ENCODE peak calls at places on chromosomes 12 and 14, in ten cellular contexts. One of them, this sample, is unnamed.

GRCh38 chr12:95637471-95638155 is 86.3 kb upstream of the USP44 start:
- DNase-seq in activated T-cell treated with anti-CD3 and anti-CD28 coated beads, Interleukin-2, amount 50 U/mL, for 72 hours: no peak
- DNase-seq in globus pallidus: no peak
- DNase-seq in NCI-H510A treated with DMSO at 0.1 percent for 48 hours: no peak
- DNase-seq in body of pancreas: no peak
- DNase-seq in central memory CD4-positive, alpha-beta T cell: no peak
- DNase-seq in kidney epithelial cell: no peak
- DNase-seq in lower leg skin: no peak
- DNase-seq in left cardiac atrium: no peak
- DNase-seq in WTC11: no peak
- DNase-seq in this sample: no peak

GRCh38 chr12:70733385-70733784 is 96.2 kb upstream of the PTPRB start:
- DNase-seq in kidney epithelial cell: no peak
- DNase-seq in body of pancreas: no peak
- DNase-seq in NCI-H510A treated with DMSO at 0.1 percent for 48 hours: peak
- DNase-seq in activated T-cell treated with anti-CD3 and anti-CD28 coated beads, Interleukin-2, amount 50 U/mL, for 72 hours: no peak
- DNase-seq in lower leg skin: no peak
- DNase-seq in central memory CD4-positive, alpha-beta T cell: no peak
- DNase-seq in globus pallidus: peak
- DNase-seq in WTC11: no peak
- DNase-seq in left cardiac atrium: no peak
- DNase-seq in this sample: no peak

GRCh38 chr14:55846852-55847471 is 267.0 kb downstream of the KTN1 start:
- DNase-seq in globus pallidus: no peak
- DNase-seq in left cardiac atrium: peak
- DNase-seq in NCI-H510A treated with DMSO at 0.1 percent for 48 hours: no peak
- DNase-seq in activated T-cell treated with anti-CD3 and anti-CD28 coated beads, Interleukin-2, amount 50 U/mL, for 72 hours: no peak
- DNase-seq in lower leg skin: peak
- DNase-seq in central memory CD4-positive, alpha-beta T cell: no peak
- DNase-seq in kidney epithelial cell: peak
- DNase-seq in WTC11: no peak
- DNase-seq in body of pancreas: no peak
- DNase-seq in this sample: no peak

GRCh38 chr12:100593490-100593889 is 20.0 kb downstream of the GAS2L3 start:
- DNase-seq in left cardiac atrium: no peak
- DNase-seq in globus pallidus: no peak
- DNase-seq in kidney epithelial cell: no peak
- DNase-seq in activated T-cell treated with anti-CD3 and anti-CD28 coated beads, Interleukin-2, amount 50 U/mL, for 72 hours: no peak
- DNase-seq in central memory CD4-positive, alpha-beta T cell: no peak
- DNase-seq in WTC11: no peak
- DNase-seq in NCI-H510A treated with DMSO at 0.1 percent for 48 hours: no peak
- DNase-seq in body of pancreas: no peak
- DNase-seq in lower leg skin: no peak
- DNase-seq in this sample: no peak

GRCh38 chr14:85516239-85517112 is 13.5 kb upstream of the FLRT2 start:
- DNase-seq in body of pancreas: no peak
- DNase-seq in central memory CD4-positive, alpha-beta T cell: no peak
- DNase-seq in activated T-cell treated with anti-CD3 and anti-CD28 coated beads, Interleukin-2, amount 50 U/mL, for 72 hours: no peak
- DNase-seq in lower leg skin: no peak
- DNase-seq in left cardiac atrium: no peak
- DNase-seq in NCI-H510A treated with DMSO at 0.1 percent for 48 hours: no peak
- DNase-seq in kidney epithelial cell: no peak
- DNase-seq in globus pallidus: no peak
- DNase-seq in WTC11: no peak
- DNase-seq in this sample: no peak

GRCh38 chr12:68081561-68081960 is 78.0 kb downstream of the IFNG start:
- DNase-seq in kidney epithelial cell: no peak
- DNase-seq in lower leg skin: no peak
- DNase-seq in globus pallidus: no peak
- DNase-seq in central memory CD4-positive, alpha-beta T cell: no peak
- DNase-seq in activated T-cell treated with anti-CD3 and anti-CD28 coated beads, Interleukin-2, amount 50 U/mL, for 72 hours: no peak
- DNase-seq in NCI-H510A treated with DMSO at 0.1 percent for 48 hours: no peak
- DNase-seq in WTC11: no peak
- DNase-seq in body of pancreas: no peak
- DNase-seq in left cardiac atrium: no peak
- DNase-seq in this sample: no peak

GRCh38 chr12:11652351-11653040 is 3.0 kb downstream of the ETV6 start:
- DNase-seq in globus pallidus: peak
- DNase-seq in body of pancreas: no peak
- DNase-seq in WTC11: no peak
- DNase-seq in kidney epithelial cell: no peak
- DNase-seq in lower leg skin: peak
- DNase-seq in NCI-H510A treated with DMSO at 0.1 percent for 48 hours: peak
- DNase-seq in activated T-cell treated with anti-CD3 and anti-CD28 coated beads, Interleukin-2, amount 50 U/mL, for 72 hours: peak
- DNase-seq in central memory CD4-positive, alpha-beta T cell: no peak
- DNase-seq in left cardiac atrium: peak
- DNase-seq in this sample: no peak

GRCh38 chr12:122350444-122350843 is 72.0 kb downstream of the CLIP1 start:
- DNase-seq in globus pallidus: peak
- DNase-seq in body of pancreas: no peak
- DNase-seq in WTC11: no peak
- DNase-seq in kidney epithelial cell: no peak
- DNase-seq in NCI-H510A treated with DMSO at 0.1 percent for 48 hours: no peak
- DNase-seq in central memory CD4-positive, alpha-beta T cell: no peak
- DNase-seq in left cardiac atrium: peak
- DNase-seq in lower leg skin: no peak
- DNase-seq in activated T-cell treated with anti-CD3 and anti-CD28 coated beads, Interleukin-2, amount 50 U/mL, for 72 hours: no peak
- DNase-seq in this sample: no peak

GRCh38 chr12:15532364-15532977 is 210.2 kb downstream of the PTPRO start:
- DNase-seq in body of pancreas: no peak
- DNase-seq in lower leg skin: no peak
- DNase-seq in left cardiac atrium: no peak
- DNase-seq in WTC11: peak
- DNase-seq in globus pallidus: peak
- DNase-seq in NCI-H510A treated with DMSO at 0.1 percent for 48 hours: no peak
- DNase-seq in kidney epithelial cell: peak
- DNase-seq in activated T-cell treated with anti-CD3 and anti-CD28 coated beads, Interleukin-2, amount 50 U/mL, for 72 hours: peak
- DNase-seq in central memory CD4-positive, alpha-beta T cell: peak
- DNase-seq in this sample: peak

GRCh38 chr14:89669209-89669608 is 252.2 kb upstream of the FOXN3 start:
- DNase-seq in body of pancreas: no peak
- DNase-seq in left cardiac atrium: peak
- DNase-seq in WTC11: no peak
- DNase-seq in globus pallidus: peak
- DNase-seq in kidney epithelial cell: no peak
- DNase-seq in activated T-cell treated with anti-CD3 and anti-CD28 coated beads, Interleukin-2, amount 50 U/mL, for 72 hours: peak
- DNase-seq in lower leg skin: no peak
- DNase-seq in NCI-H510A treated with DMSO at 0.1 percent for 48 hours: no peak
- DNase-seq in central memory CD4-positive, alpha-beta T cell: no peak
- DNase-seq in this sample: no peak

GRCh38 chr14:102370305-102370809 is 7.6 kb downstream of the TECPR2 start:
- DNase-seq in activated T-cell treated with anti-CD3 and anti-CD28 coated beads, Interleukin-2, amount 50 U/mL, for 72 hours: no peak
- DNase-seq in lower leg skin: no peak
- DNase-seq in central memory CD4-positive, alpha-beta T cell: no peak
- DNase-seq in WTC11: no peak
- DNase-seq in body of pancreas: no peak
- DNase-seq in left cardiac atrium: peak
- DNase-seq in globus pallidus: no peak
- DNase-seq in NCI-H510A treated with DMSO at 0.1 percent for 48 hours: no peak
- DNase-seq in kidney epithelial cell: no peak
- DNase-seq in this sample: no peak

GRCh38 chr12:79000501-79000900 is 135.9 kb downstream of the SYT1 start:
- DNase-seq in WTC11: no peak
- DNase-seq in central memory CD4-positive, alpha-beta T cell: no peak
- DNase-seq in kidney epithelial cell: no peak
- DNase-seq in globus pallidus: no peak
- DNase-seq in lower leg skin: no peak
- DNase-seq in NCI-H510A treated with DMSO at 0.1 percent for 48 hours: no peak
- DNase-seq in left cardiac atrium: no peak
- DNase-seq in activated T-cell treated with anti-CD3 and anti-CD28 coated beads, Interleukin-2, amount 50 U/mL, for 72 hours: no peak
- DNase-seq in body of pancreas: no peak
- DNase-seq in this sample: no peak

GRCh38 chr12:57898308-57898970 is 42.9 kb upstream of the ATP23 start:
- DNase-seq in central memory CD4-positive, alpha-beta T cell: no peak
- DNase-seq in lower leg skin: no peak
- DNase-seq in left cardiac atrium: no peak
- DNase-seq in NCI-H510A treated with DMSO at 0.1 percent for 48 hours: peak
- DNase-seq in WTC11: no peak
- DNase-seq in globus pallidus: no peak
- DNase-seq in kidney epithelial cell: no peak
- DNase-seq in activated T-cell treated with anti-CD3 and anti-CD28 coated beads, Interleukin-2, amount 50 U/mL, for 72 hours: no peak
- DNase-seq in body of pancreas: no peak
- DNase-seq in this sample: no peak

GRCh38 chr12:77231548-77231947 is 166.2 kb upstream of the E2F7 start:
- DNase-seq in activated T-cell treated with anti-CD3 and anti-CD28 coated beads, Interleukin-2, amount 50 U/mL, for 72 hours: no peak
- DNase-seq in body of pancreas: peak
- DNase-seq in NCI-H510A treated with DMSO at 0.1 percent for 48 hours: no peak
- DNase-seq in kidney epithelial cell: no peak
- DNase-seq in WTC11: no peak
- DNase-seq in left cardiac atrium: peak
- DNase-seq in lower leg skin: peak
- DNase-seq in globus pallidus: no peak
- DNase-seq in central memory CD4-positive, alpha-beta T cell: no peak
- DNase-seq in this sample: no peak